ENCODE peak calls at places on chromosomes 12 and 14, in seven cellular contexts. H is IMR-90, V is H9, C is mesenchymal stem cell, F is mesendoderm, U is trophoblast cell, T is H1. E is an unnamed sample.

GRCh38 chr14:56195727-56196126 is 77.5 kb downstream of the PELI2 start:
- DNase-seq in V (no peak), H (peak), T (no peak), U (no peak), C (peak), F (no peak), E (no peak)

GRCh38 chr12:51429705-51430104 is 5.1 kb downstream of the SLC4A8 start:
- DNase-seq in F (no peak), V (no peak), U (no peak), T (no peak), C (no peak), H (no peak), E (no peak)

GRCh38 chr12:42140901-42141300 is 3.8 kb downstream of the GXYLT1 start:
- DNase-seq in F (peak), C (peak), T (no peak), V (no peak), U (peak), H (peak), E (no peak)

GRCh38 chr14:73764881-73765280 is 50.7 kb upstream of the PNMA1 start:
- DNase-seq in T (no peak), C (no peak), H (no peak), V (no peak), U (no peak), F (no peak), E (no peak)

GRCh38 chr12:54028324-54029201 is at the start of gene HOXC6:
- DNase-seq in F (no peak), H (no peak), V (no peak), U (peak), T (no peak), C (peak), E (no peak)

GRCh38 chr14:68423686-68424085 is 369.2 kb downstream of the ZFP36L1 start:
- DNase-seq in T (no peak), U (no peak), F (no peak), H (no peak), C (no peak), V (no peak), E (no peak)

GRCh38 chr12:53070901-53071492 is 8.2 kb downstream of the SPRYD3 start:
- DNase-seq in C (no peak), F (peak), U (no peak), V (peak), H (no peak), T (no peak), E (no peak)

GRCh38 chr14:85531594-85532391 is 1.8 kb downstream of the FLRT2 start:
- DNase-seq in V (peak), U (no peak), F (peak), H (peak), C (peak), T (no peak), E (peak)

GRCh38 chr12:72077111-72077820 is 138.6 kb downstream of the TPH2 start:
- DNase-seq in U (no peak), H (no peak), V (no peak), T (no peak), F (peak), C (no peak), E (no peak)

GRCh38 chr14:69692542-69693053 is 74.3 kb upstream of the SRSF5 start:
- DNase-seq in T (no peak), V (no peak), H (no peak), U (no peak), C (no peak), F (no peak), E (no peak)

GRCh38 chr12:92928431-92928961 is 599 bp downstream of the EEA1 start:
- DNase-seq in U (no peak), H (no peak), C (peak), T (no peak), F (no peak), V (no peak), E (no peak)

GRCh38 chr12:69057742-69058141 is 124.8 kb upstream of the CPM start:
- DNase-seq in V (no peak), C (no peak), T (no peak), H (no peak), U (no peak), F (no peak), E (no peak)

GRCh38 chr14:32709072-32709471 is 229.6 kb upstream of the NPAS3 start:
- DNase-seq in U (no peak), H (peak), T (no peak), C (peak), V (no peak), F (no peak), E (no peak)

GRCh38 chr12:58584885-58585284 is 335.4 kb downstream of the LRIG3 start:
- DNase-seq in F (no peak), H (peak), C (peak), U (no peak), V (no peak), T (no peak), E (no peak)

GRCh38 chr14:32375663-32376062 is 46.6 kb downstream of the AKAP6 start:
- DNase-seq in F (no peak), V (no peak), T (no peak), C (no peak), H (no peak), U (no peak), E (no peak)

GRCh38 chr14:65258391-65258790 is 154.1 kb upstream of the FUT8 start:
- DNase-seq in C (peak), H (peak), U (no peak), F (peak), V (no peak), T (no peak), E (no peak)

GRCh38 chr12:39581592-39581991 is 38.0 kb downstream of the ABCD2 start:
- DNase-seq in U (no peak), C (peak), H (no peak), F (no peak), V (no peak), T (no peak), E (no peak)

GRCh38 chr12:11500222-11500860 is 105.0 kb upstream of the PRB2 start:
- DNase-seq in U (peak), H (peak), C (peak), V (peak), F (peak), T (peak), E (peak)

GRCh38 chr14:79044894-79045624 is 874.9 kb downstream of the NRXN3 start:
- DNase-seq in V (peak), F (peak), U (peak), H (peak), T (peak), C (peak), E (no peak)

GRCh38 chr12:22543246-22544037 is 900 bp downstream of the C2CD5 start:
- DNase-seq in V (peak), U (no peak), F (peak), C (no peak), H (peak), T (no peak), E (peak)

GRCh38 chr14:58662028-58662427 is 24.3 kb downstream of the DACT1 start:
- DNase-seq in V (no peak), U (no peak), F (no peak), H (no peak), C (no peak), T (no peak), E (no peak)

GRCh38 chr12:127233016-127233415 is 1034.0 kb upstream of the TMEM132C start:
- DNase-seq in C (no peak), F (no peak), V (no peak), T (no peak), H (no peak), U (no peak), E (no peak)

GRCh38 chr12:127235771-127236170 is 1031.2 kb upstream of the TMEM132C start:
- DNase-seq in F (no peak), U (no peak), T (no peak), V (no peak), H (no peak), C (no peak), E (no peak)

GRCh38 chr12:127238061-127238460 is 1028.9 kb upstream of the TMEM132C start:
- DNase-seq in C (no peak), U (no peak), T (no peak), H (no peak), V (no peak), F (no peak), E (no peak)

GRCh38 chr12:127239781-127240180 is 1027.2 kb upstream of the TMEM132C start:
- DNase-seq in F (no peak), U (no peak), H (no peak), V (no peak), T (no peak), C (no peak), E (no peak)

DNA sequence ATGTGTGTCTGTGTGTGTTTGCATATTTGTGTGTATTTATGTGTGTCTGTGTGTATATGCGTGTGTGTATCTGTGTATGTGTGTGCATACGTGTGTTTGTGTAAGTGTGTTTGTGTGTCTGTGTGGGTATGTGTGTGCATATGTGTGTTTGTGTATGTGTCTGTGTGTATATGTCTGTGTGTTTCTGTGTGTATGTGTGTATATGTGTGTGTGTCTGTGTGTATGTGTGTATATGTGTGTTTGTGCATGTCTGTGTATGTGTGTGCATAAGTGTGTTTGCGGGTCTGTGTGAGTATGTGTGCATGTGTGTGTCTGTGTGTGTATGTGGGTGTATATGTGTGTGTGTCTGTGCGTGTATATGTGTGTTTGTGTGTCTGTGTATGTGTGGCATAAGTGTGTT is 1030.5 kb upstream of the TMEM132C start:
- DNase-seq in V (no peak), U (no peak), F (no peak), C (no peak), H (no peak), T (no peak), E (no peak)
- H3K4ac ChIP-seq in V (no peak), U (no peak), F (no peak), C (no peak), H (no peak), T (no peak), E (no peak)

DNA sequence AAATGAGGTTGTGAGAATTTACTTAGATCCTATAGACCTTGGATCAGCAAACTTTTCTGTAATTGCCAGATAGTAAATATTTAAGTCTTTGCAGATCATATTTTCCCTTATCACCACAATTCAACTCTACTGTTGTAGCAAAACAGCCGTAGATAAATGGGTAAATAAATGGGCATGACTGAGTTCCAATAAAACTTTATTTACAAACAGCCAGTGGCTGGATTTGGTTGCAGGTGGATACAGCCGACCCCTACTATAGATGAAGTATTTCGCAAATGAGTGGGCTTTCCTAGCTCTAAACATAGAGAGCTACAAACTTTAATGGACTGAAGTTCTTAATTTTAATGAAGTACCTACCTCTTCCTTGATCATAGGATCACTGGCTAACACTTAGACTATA is 100.7 kb downstream of the GPATCH2L start:
- DNase-seq in T (no peak), C (no peak), H (no peak), U (no peak), F (no peak), V (no peak), E (no peak)
- H3K18ac ChIP-seq in T (no peak), C (no peak), H (no peak), U (no peak), F (no peak), V (no peak), E (no peak)

GRCh38 chr12:108797677-108798076 is 59.7 kb downstream of the SSH1 start:
- DNase-seq in F (no peak), V (no peak), H (no peak), C (no peak), U (no peak), T (no peak), E (no peak)
- H2AK5ac ChIP-seq in F (no peak), V (no peak), H (no peak), C (no peak), U (no peak), T (no peak), E (no peak)

DNA sequence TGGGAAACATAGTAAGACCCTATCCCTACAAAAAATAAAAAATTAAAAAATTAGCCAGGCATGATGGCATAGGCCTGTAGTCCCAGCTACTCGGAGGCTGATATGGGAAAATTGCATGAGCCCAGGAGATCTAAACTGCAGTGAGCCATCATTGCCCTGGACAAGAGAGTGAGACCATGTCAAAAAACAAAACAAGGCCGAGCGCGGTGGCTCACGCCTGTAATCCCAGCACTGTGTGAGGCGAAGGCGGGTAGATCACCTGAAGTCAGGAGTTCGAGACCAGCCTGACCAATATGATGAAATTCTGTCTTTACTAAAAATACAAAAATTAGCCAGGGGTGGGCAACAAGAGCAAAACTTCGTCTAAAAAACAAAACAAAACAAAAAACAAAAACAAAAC is 51.6 kb downstream of the FAM186A start:
- DNase-seq in V (no peak), C (no peak), T (no peak), H (no peak), F (no peak), U (no peak), E (no peak)
- H3K4ac ChIP-seq in V (no peak), C (no peak), T (no peak), H (no peak), F (no peak), U (no peak), E (no peak)

DNA sequence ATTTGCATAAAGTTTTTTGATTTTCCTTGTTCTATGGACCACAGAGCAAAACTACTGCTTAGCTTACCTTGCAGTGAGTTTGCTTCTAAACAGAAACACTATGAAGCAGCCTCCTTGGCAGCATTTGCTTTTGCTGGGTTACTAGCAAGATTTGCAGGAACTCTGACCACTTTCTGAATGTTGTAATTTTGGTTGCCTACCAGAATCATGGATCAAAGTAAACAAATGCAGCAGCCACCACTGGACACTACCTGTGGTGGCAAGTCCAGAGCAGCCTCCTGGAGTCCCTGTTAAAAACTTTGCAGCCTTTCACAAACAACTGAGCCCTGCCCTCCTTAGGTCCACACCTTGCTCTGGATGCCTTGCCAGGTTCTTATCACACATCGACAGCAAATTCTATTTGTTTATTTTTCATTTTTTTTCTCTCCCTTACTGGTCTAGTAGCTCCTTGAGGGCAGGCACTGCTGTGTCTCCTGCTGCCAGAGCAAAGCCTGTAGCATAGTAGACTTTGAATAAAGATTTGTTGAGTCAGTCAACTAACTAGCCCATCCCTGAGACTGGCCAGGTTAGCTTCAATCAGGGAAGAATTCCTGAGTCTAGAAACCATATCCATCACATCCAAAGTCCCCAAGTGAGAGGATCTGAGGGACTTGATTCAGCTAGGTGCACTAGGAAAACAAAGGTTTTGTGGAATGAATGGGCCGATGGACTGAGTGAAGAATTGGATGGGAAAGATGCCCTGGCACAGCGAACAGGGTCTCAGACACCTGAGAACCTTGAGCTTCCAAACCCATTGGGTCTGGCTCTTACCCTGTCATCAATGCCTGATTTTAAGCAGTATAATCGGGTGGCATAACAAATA is 5.7 kb downstream of the TTC6 start:
- DNase-seq in F (no peak), C (no peak), H (no peak), V (no peak), U (no peak), T (no peak), E (no peak)
- H3K18ac ChIP-seq in F (no peak), C (no peak), H (no peak), V (no peak), U (no peak), T (no peak), E (peak)

GRCh38 chr12:132583736-132584135 is 26.6 kb downstream of the LRCOL1 start:
- DNase-seq in U (no peak), F (peak), H (no peak), T (no peak), V (peak), C (no peak), E (no peak)
- H2AK5ac ChIP-seq in U (no peak), F (no peak), H (no peak), T (no peak), V (no peak), C (no peak), E (peak)

GRCh38 chr12:105272152-105272551 is 36.2 kb upstream of the APPL2 start:
- DNase-seq in T (no peak), C (no peak), F (no peak), H (no peak), V (no peak), U (no peak), E (no peak)

GRCh38 chr12:105270671-105271255 is 34.8 kb upstream of the APPL2 start:
- DNase-seq in V (no peak), C (no peak), T (no peak), H (no peak), F (peak), U (no peak), E (no peak)

GRCh38 chr12:105273601-105274000 is 37.6 kb upstream of the APPL2 start:
- DNase-seq in V (no peak), T (no peak), H (no peak), U (no peak), F (no peak), C (no peak), E (no peak)

GRCh38 chr12:105272814-105273416 is 36.9 kb upstream of the APPL2 start:
- DNase-seq in V (no peak), F (no peak), H (no peak), C (no peak), U (no peak), T (no peak), E (no peak)

GRCh38 chr12:105271364-105271763 is 35.4 kb upstream of the APPL2 start:
- DNase-seq in C (no peak), T (no peak), V (no peak), F (no peak), H (no peak), U (no peak), E (no peak)
- H3K4ac ChIP-seq in C (no peak), T (no peak), V (no peak), F (no peak), H (no peak), U (no peak), E (no peak)

GRCh38 chr14:54114941-54115340 is 158.3 kb upstream of the BMP4 start:
- DNase-seq in H (no peak), V (no peak), T (no peak), U (no peak), F (no peak), C (no peak), E (no peak)

GRCh38 chr14:54116163-54116562 is 159.5 kb upstream of the BMP4 start:
- DNase-seq in C (no peak), T (no peak), V (no peak), U (no peak), H (no peak), F (no peak), E (no peak)

GRCh38 chr14:54117401-54117800 is 160.8 kb upstream of the BMP4 start:
- DNase-seq in V (no peak), F (no peak), C (no peak), U (no peak), H (no peak), T (no peak), E (no peak)

GRCh38 chr14:54117924-54118323 is 161.3 kb upstream of the BMP4 start:
- DNase-seq in C (no peak), U (no peak), T (no peak), H (no peak), V (no peak), F (no peak), E (no peak)

DNA sequence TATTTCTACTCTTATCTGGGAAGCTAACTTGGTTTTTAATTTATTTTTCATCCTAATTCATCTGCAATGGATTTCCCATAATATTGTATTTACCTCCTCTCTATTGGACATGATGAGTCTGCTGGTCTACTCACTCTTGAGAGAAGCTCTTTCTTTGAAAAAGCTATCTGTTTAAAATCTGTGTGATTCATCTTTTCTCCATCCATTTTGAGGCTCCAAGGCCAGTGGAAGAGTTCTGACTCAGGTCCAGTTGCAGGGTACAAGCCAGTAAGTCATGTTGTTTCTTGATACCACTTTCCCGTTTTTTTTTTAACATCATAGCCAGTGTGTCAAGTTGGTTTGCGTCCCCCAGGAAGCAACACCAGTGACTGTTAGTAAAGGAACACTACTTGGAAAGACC is 160.3 kb upstream of the BMP4 start:
- DNase-seq in V (no peak), F (no peak), C (no peak), T (no peak), H (peak), U (no peak), E (no peak)
- H3K18ac ChIP-seq in V (no peak), F (no peak), C (no peak), T (no peak), H (no peak), U (no peak), E (no peak)

GRCh38 chr14:81332725-81333124 is 67.4 kb downstream of the STON2 start:
- DNase-seq in V (no peak), T (no peak), F (no peak), U (no peak), H (no peak), C (no peak), E (no peak)
- H2AK5ac ChIP-seq in V (no peak), T (no peak), F (no peak), U (no peak), H (no peak), C (no peak), E (no peak)

DNA sequence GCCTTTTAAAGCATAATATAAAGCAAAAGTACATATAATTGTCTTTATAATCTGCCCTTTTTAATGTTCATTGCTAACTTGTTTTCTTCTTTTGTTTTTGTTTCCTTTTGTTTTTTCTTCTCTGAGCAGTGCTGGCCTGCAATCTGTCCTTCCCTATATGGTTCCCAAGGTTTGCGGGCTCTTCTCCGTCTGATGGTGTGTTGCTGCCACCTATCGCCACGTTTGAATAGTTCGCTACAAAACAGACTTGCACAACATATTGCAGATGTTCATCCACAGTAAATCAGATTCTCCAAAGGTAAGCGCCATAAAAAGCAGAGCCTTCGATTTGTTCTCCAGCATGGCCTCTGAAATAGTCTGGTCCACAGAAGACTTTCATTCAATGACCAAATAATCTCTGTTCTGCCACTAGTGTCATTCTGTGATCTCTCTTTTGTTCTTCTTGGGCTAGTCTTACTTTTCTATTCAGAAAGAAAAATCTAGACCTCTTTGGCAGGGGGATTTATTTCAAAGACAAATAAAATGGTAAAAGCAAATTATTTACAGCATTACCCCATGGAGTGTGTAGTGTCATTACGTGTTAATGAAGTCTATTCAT is 33.5 kb downstream of the C12orf50 start:
- DNase-seq in V (peak), T (peak), H (peak), F (peak), C (peak), U (peak), E (peak)
- H3K4ac ChIP-seq in V (no peak), T (no peak), H (no peak), F (no peak), C (no peak), U (no peak), E (no peak)

E was measured in neuronal stem cell.